ENCODE peak calls at places on chromosomes 3 and 15, in five cellular contexts. K is activated T-cell treated with anti-CD3 and anti-CD28 coated beads for 24 hours, G is CMK, A is NCI-H446, Y is SIG-M5. E is an unnamed sample.
A peak's percentile ranks its signal among the peaks of the same experiment; 100 is the strongest.

GRCh38 chr3:23712656-23713559 is 92.8 kb upstream of the UBE2E1 start:
- DNase-seq in G (no peak), K (no peak), Y (no peak), A (peak; percentile 25), E (peak; percentile 97)

GRCh38 chr15:90104551-90104950 is 2.3 kb upstream of the IDH2 start:
- DNase-seq in A (no peak), K (no peak), G (no peak), Y (no peak), E (no peak)

GRCh38 chr15:78654272-78654671 is 13.3 kb upstream of the CHRNB4 start:
- DNase-seq in K (no peak), A (no peak), G (no peak), Y (no peak), E (no peak)

GRCh38 chr3:64440498-64440897 is 215.2 kb upstream of the PRICKLE2 start:
- DNase-seq in A (no peak), Y (no peak), G (no peak), K (no peak), E (peak; percentile 8)

GRCh38 chr3:14145670-14146380 is 21.0 kb downstream of the TMEM43 start:
- DNase-seq in A (no peak), K (no peak), Y (no peak), G (no peak), E (no peak)

GRCh38 chr3:126911162-126912026 is 71.5 kb upstream of the PLXNA1 start:
- DNase-seq in G (peak; percentile 94), A (no peak), Y (peak; percentile 71), K (peak; percentile 55), E (no peak)

GRCh38 chr3:12984023-12984823 is 89.0 kb downstream of the IQSEC1 start:
- DNase-seq in K (peak; percentile 61), A (peak; percentile 26), Y (peak; percentile 6), G (no peak), E (peak; percentile 82)

GRCh38 chr3:118782755-118783202 is 251.9 kb downstream of the IGSF11 start:
- DNase-seq in A (no peak), K (no peak), G (no peak), Y (no peak), E (no peak)